ENCODE peak calls at places on chromosomes 3 and 15, in nine cellular contexts. One of them, this sample, is unnamed.

GRCh38 chr3:125055913-125056705 is at the start of gene HEG1:
- DNase-seq in HEK293T: peak
- DNase-seq in activated T-cell treated with anti-CD3 and anti-CD28 coated beads for 24 hours: peak
- DNase-seq in body of pancreas: peak
- DNase-seq in T follicular helper cell: peak
- DNase-seq in thoracic aorta: peak
- DNase-seq in stomach: peak
- DNase-seq in T-cell: peak
- DNase-seq in stimulated activated CD8-positive, alpha-beta memory T cell treated with anti-CD3 and anti-CD28 coated beads, Interleukin-15, amount 100 ng/mL, for 24 hours: peak
- DNase-seq in this sample: peak

GRCh38 chr3:187750041-187750512 is 4.8 kb upstream of the BCL6 start:
- DNase-seq in HEK293T: no peak
- DNase-seq in activated T-cell treated with anti-CD3 and anti-CD28 coated beads for 24 hours: no peak
- DNase-seq in body of pancreas: peak
- DNase-seq in T follicular helper cell: no peak
- DNase-seq in thoracic aorta: no peak
- DNase-seq in stomach: peak
- DNase-seq in T-cell: no peak
- DNase-seq in stimulated activated CD8-positive, alpha-beta memory T cell treated with anti-CD3 and anti-CD28 coated beads, Interleukin-15, amount 100 ng/mL, for 24 hours: no peak
- DNase-seq in this sample: peak

GRCh38 chr3:58584690-58585004 is 7.5 kb upstream of the FAM107A start:
- DNase-seq in HEK293T: no peak
- DNase-seq in activated T-cell treated with anti-CD3 and anti-CD28 coated beads for 24 hours: no peak
- DNase-seq in body of pancreas: no peak
- DNase-seq in T follicular helper cell: no peak
- DNase-seq in thoracic aorta: no peak
- DNase-seq in stomach: no peak
- DNase-seq in T-cell: no peak
- DNase-seq in stimulated activated CD8-positive, alpha-beta memory T cell treated with anti-CD3 and anti-CD28 coated beads, Interleukin-15, amount 100 ng/mL, for 24 hours: no peak
- DNase-seq in this sample: no peak

GRCh38 chr3:141249041-141249440 is 17.4 kb downstream of the PXYLP1 start:
- DNase-seq in HEK293T: no peak
- DNase-seq in activated T-cell treated with anti-CD3 and anti-CD28 coated beads for 24 hours: no peak
- DNase-seq in body of pancreas: no peak
- DNase-seq in T follicular helper cell: no peak
- DNase-seq in thoracic aorta: no peak
- DNase-seq in stomach: no peak
- DNase-seq in T-cell: no peak
- DNase-seq in stimulated activated CD8-positive, alpha-beta memory T cell treated with anti-CD3 and anti-CD28 coated beads, Interleukin-15, amount 100 ng/mL, for 24 hours: no peak
- DNase-seq in this sample: no peak

GRCh38 chr3:12286927-12287726 is 1.7 kb upstream of the PPARG start:
- DNase-seq in HEK293T: peak
- DNase-seq in activated T-cell treated with anti-CD3 and anti-CD28 coated beads for 24 hours: no peak
- DNase-seq in body of pancreas: no peak
- DNase-seq in T follicular helper cell: no peak
- DNase-seq in thoracic aorta: no peak
- DNase-seq in stomach: peak
- DNase-seq in T-cell: no peak
- DNase-seq in stimulated activated CD8-positive, alpha-beta memory T cell treated with anti-CD3 and anti-CD28 coated beads, Interleukin-15, amount 100 ng/mL, for 24 hours: no peak
- DNase-seq in this sample: peak

GRCh38 chr3:102163039-102163817 is 271.6 kb upstream of the ZPLD1 start:
- DNase-seq in HEK293T: peak
- DNase-seq in activated T-cell treated with anti-CD3 and anti-CD28 coated beads for 24 hours: no peak
- DNase-seq in body of pancreas: peak
- DNase-seq in T follicular helper cell: no peak
- DNase-seq in thoracic aorta: no peak
- DNase-seq in stomach: peak
- DNase-seq in T-cell: no peak
- DNase-seq in stimulated activated CD8-positive, alpha-beta memory T cell treated with anti-CD3 and anti-CD28 coated beads, Interleukin-15, amount 100 ng/mL, for 24 hours: no peak
- DNase-seq in this sample: no peak

GRCh38 chr15:58501636-58502178 is 69.9 kb downstream of the LIPC start:
- DNase-seq in HEK293T: no peak
- DNase-seq in activated T-cell treated with anti-CD3 and anti-CD28 coated beads for 24 hours: no peak
- DNase-seq in body of pancreas: no peak
- DNase-seq in T follicular helper cell: no peak
- DNase-seq in thoracic aorta: no peak
- DNase-seq in stomach: no peak
- DNase-seq in T-cell: no peak
- DNase-seq in stimulated activated CD8-positive, alpha-beta memory T cell treated with anti-CD3 and anti-CD28 coated beads, Interleukin-15, amount 100 ng/mL, for 24 hours: no peak
- DNase-seq in this sample: no peak

GRCh38 chr15:93102211-93102610 is 13.2 kb upstream of the RGMA start:
- DNase-seq in HEK293T: no peak
- DNase-seq in activated T-cell treated with anti-CD3 and anti-CD28 coated beads for 24 hours: no peak
- DNase-seq in body of pancreas: no peak
- DNase-seq in T follicular helper cell: no peak
- DNase-seq in thoracic aorta: no peak
- DNase-seq in stomach: no peak
- DNase-seq in T-cell: no peak
- DNase-seq in stimulated activated CD8-positive, alpha-beta memory T cell treated with anti-CD3 and anti-CD28 coated beads, Interleukin-15, amount 100 ng/mL, for 24 hours: no peak
- DNase-seq in this sample: no peak

GRCh38 chr15:61479601-61480000 is 250.5 kb upstream of the RORA start:
- DNase-seq in HEK293T: no peak
- DNase-seq in activated T-cell treated with anti-CD3 and anti-CD28 coated beads for 24 hours: no peak
- DNase-seq in body of pancreas: no peak
- DNase-seq in T follicular helper cell: no peak
- DNase-seq in thoracic aorta: no peak
- DNase-seq in stomach: no peak
- DNase-seq in T-cell: no peak
- DNase-seq in stimulated activated CD8-positive, alpha-beta memory T cell treated with anti-CD3 and anti-CD28 coated beads, Interleukin-15, amount 100 ng/mL, for 24 hours: no peak
- DNase-seq in this sample: no peak

GRCh38 chr3:99868438-99868723 is 50.7 kb downstream of the CMSS1 start:
- DNase-seq in HEK293T: no peak
- DNase-seq in activated T-cell treated with anti-CD3 and anti-CD28 coated beads for 24 hours: no peak
- DNase-seq in body of pancreas: no peak
- DNase-seq in T follicular helper cell: no peak
- DNase-seq in thoracic aorta: no peak
- DNase-seq in stomach: no peak
- DNase-seq in T-cell: no peak
- DNase-seq in stimulated activated CD8-positive, alpha-beta memory T cell treated with anti-CD3 and anti-CD28 coated beads, Interleukin-15, amount 100 ng/mL, for 24 hours: no peak
- DNase-seq in this sample: peak

GRCh38 chr3:64945171-64945684 is 257.4 kb upstream of the ADAMTS9 start:
- DNase-seq in HEK293T: no peak
- DNase-seq in activated T-cell treated with anti-CD3 and anti-CD28 coated beads for 24 hours: no peak
- DNase-seq in body of pancreas: peak
- DNase-seq in T follicular helper cell: no peak
- DNase-seq in thoracic aorta: no peak
- DNase-seq in stomach: no peak
- DNase-seq in T-cell: no peak
- DNase-seq in stimulated activated CD8-positive, alpha-beta memory T cell treated with anti-CD3 and anti-CD28 coated beads, Interleukin-15, amount 100 ng/mL, for 24 hours: no peak
- DNase-seq in this sample: no peak

GRCh38 chr3:13411186-13411860 is 8.8 kb downstream of the NUP210 start:
- DNase-seq in HEK293T: no peak
- DNase-seq in activated T-cell treated with anti-CD3 and anti-CD28 coated beads for 24 hours: no peak
- DNase-seq in body of pancreas: no peak
- DNase-seq in T follicular helper cell: no peak
- DNase-seq in thoracic aorta: no peak
- DNase-seq in stomach: no peak
- DNase-seq in T-cell: no peak
- DNase-seq in stimulated activated CD8-positive, alpha-beta memory T cell treated with anti-CD3 and anti-CD28 coated beads, Interleukin-15, amount 100 ng/mL, for 24 hours: no peak
- DNase-seq in this sample: no peak

This sample was measured in mucosa of descending colon.